ENCODE peak calls at places on chromosome 3, in six cellular contexts. N is IMR-90, K is OCI-LY7, Z is GM23248, J is neural progenitor cell, U is mammary epithelial cell. I is an unnamed sample.

GRCh38 chr3:46447535-46447934 is 17.2 kb downstream of the LTF start:
- DNase-seq in N (no peak), J (no peak), U (no peak), Z (no peak), K (no peak), I (no peak)

GRCh38 chr3:123834631-123835030 is 49.5 kb downstream of the MYLK start:
- DNase-seq in N (peak), J (no peak), U (peak), K (no peak), Z (peak), I (peak)

GRCh38 chr3:73653877-73654276 is 29.1 kb upstream of the PDZRN3 start:
- DNase-seq in K (no peak), Z (peak), U (no peak), J (no peak), N (peak), I (no peak)

GRCh38 chr3:179872842-179873241 is 163.9 kb downstream of the PEX5L start:
- DNase-seq in N (no peak), K (no peak), J (peak), Z (no peak), U (no peak), I (no peak)

GRCh38 chr3:166123576-166123975 is 286.4 kb upstream of the BCHE start:
- DNase-seq in Z (no peak), U (peak), K (no peak), J (no peak), N (peak), I (no peak)

GRCh38 chr3:104755791-104756190 is 610.9 kb upstream of the ALCAM start:
- DNase-seq in Z (no peak), K (no peak), U (no peak), J (no peak), N (no peak), I (peak)

GRCh38 chr3:174125267-174125844 is 727.8 kb downstream of the NLGN1 start:
- DNase-seq in J (peak), N (peak), Z (peak), U (peak), K (peak), I (peak)

GRCh38 chr3:62954579-62954978 is 79.4 kb upstream of the CADPS start:
- DNase-seq in N (no peak), Z (no peak), J (peak), U (no peak), K (peak), I (no peak)

GRCh38 chr3:23811117-23811487 is 5.3 kb downstream of the UBE2E1 start:
- DNase-seq in U (peak), K (no peak), J (peak), Z (no peak), N (no peak), I (no peak)

GRCh38 chr3:113948015-113948917 is 453 bp downstream of the ZDHHC23 start:
- DNase-seq in J (peak), U (peak), Z (peak), K (peak), N (no peak), I (peak)

GRCh38 chr3:59286791-59287531 is 237.1 kb upstream of the CFAP20DC start:
- DNase-seq in J (no peak), Z (peak), U (peak), K (no peak), N (peak), I (no peak)

GRCh38 chr3:186165331-186165730 is 56.4 kb upstream of the ETV5 start:
- DNase-seq in J (no peak), K (no peak), Z (no peak), N (no peak), U (no peak), I (no peak)

GRCh38 chr3:161264771-161265343 is 43.7 kb downstream of the NMD3 start:
- DNase-seq in N (peak), U (no peak), K (no peak), Z (peak), J (no peak), I (no peak)

GRCh38 chr3:110378481-110378880 is 693.1 kb upstream of the NECTIN3 start:
- DNase-seq in U (no peak), N (peak), Z (no peak), K (no peak), J (no peak), I (no peak)

GRCh38 chr3:38222032-38222634 is 43.5 kb upstream of the SLC22A13 start:
- DNase-seq in K (no peak), U (no peak), N (no peak), J (no peak), Z (no peak), I (no peak)

GRCh38 chr3:172673210-172673679 is 37.6 kb downstream of the NCEH1 start:
- DNase-seq in U (peak), J (peak), N (peak), Z (peak), K (peak), I (peak)

GRCh38 chr3:125177746-125178145 is 34.8 kb downstream of the SLC12A8 start:
- DNase-seq in K (no peak), Z (no peak), U (no peak), N (no peak), J (no peak), I (no peak)

GRCh38 chr3:195583831-195584542 is at the start of gene APOD:
- DNase-seq in U (peak), Z (peak), N (peak), J (no peak), K (no peak), I (no peak)

GRCh38 chr3:8954938-8955763 is 8.1 kb downstream of the RAD18 start:
- DNase-seq in J (peak), K (peak), Z (peak), U (peak), N (peak), I (no peak)

GRCh38 chr3:88000853-88001252 is 58.0 kb downstream of the CGGBP1 start:
- DNase-seq in K (peak), N (no peak), Z (no peak), U (no peak), J (peak), I (peak)

GRCh38 chr3:123725652-123726400 is 141.0 kb upstream of the HACD2 start:
- DNase-seq in K (no peak), J (no peak), Z (no peak), U (no peak), N (no peak), I (peak)

GRCh38 chr3:124838963-124839362 is 48.2 kb downstream of the ITGB5 start:
- DNase-seq in N (no peak), U (no peak), J (no peak), Z (no peak), K (no peak), I (no peak)

GRCh38 chr3:60094392-60094947 is 1044.6 kb upstream of the CFAP20DC start:
- DNase-seq in N (no peak), Z (no peak), K (no peak), U (no peak), J (no peak), I (no peak)

GRCh38 chr3:196186661-196187573 is 24.3 kb downstream of the ZDHHC19 start:
- DNase-seq in U (no peak), K (peak), Z (no peak), J (peak), N (peak), I (peak)

GRCh38 chr3:34364345-34364744 is 565.9 kb downstream of the PDCD6IP start:
- DNase-seq in K (no peak), U (peak), J (peak), Z (no peak), N (no peak), I (no peak)

GRCh38 chr3:74613060-74613459 is 1.4 kb downstream of the CNTN3 start:
- DNase-seq in Z (peak), J (no peak), N (peak), K (no peak), U (peak), I (peak)

GRCh38 chr3:18559323-18559972 is 134.3 kb upstream of the SATB1 start:
- DNase-seq in Z (peak), N (no peak), U (peak), K (peak), J (peak), I (no peak)

GRCh38 chr3:66404903-66405700 is 95.7 kb downstream of the LRIG1 start:
- DNase-seq in U (no peak), J (no peak), N (no peak), Z (peak), K (no peak), I (peak)

GRCh38 chr3:193132923-193133463 is 108.0 kb upstream of the PLAAT1 start:
- DNase-seq in U (no peak), N (no peak), J (peak), Z (peak), K (no peak), I (no peak)

GRCh38 chr3:124266517-124266916 is 274.6 kb upstream of the ROPN1 start:
- DNase-seq in K (no peak), N (no peak), U (no peak), J (peak), Z (peak), I (no peak)

GRCh38 chr3:14352002-14352627 is 50.3 kb upstream of the SLC6A6 start:
- DNase-seq in J (no peak), K (peak), N (peak), Z (peak), U (no peak), I (no peak)

GRCh38 chr3:14513566-14514322 is 26.4 kb downstream of the GRIP2 start:
- DNase-seq in Z (no peak), U (no peak), N (no peak), K (no peak), J (no peak), I (peak)

GRCh38 chr3:46659285-46659684 is 34.2 kb downstream of the ALS2CL start:
- DNase-seq in N (no peak), U (no peak), Z (no peak), J (peak), K (no peak), I (no peak)

GRCh38 chr3:45127130-45127822 is 18.9 kb downstream of the CDCP1 start:
- DNase-seq in N (no peak), U (peak), J (no peak), Z (no peak), K (no peak), I (no peak)

GRCh38 chr3:126152931-126153694 is 27.3 kb downstream of the ALDH1L1 start:
- DNase-seq in U (no peak), J (no peak), N (no peak), Z (no peak), K (no peak), I (peak)

GRCh38 chr3:57006949-57007419 is 53.5 kb upstream of the SPATA12 start:
- DNase-seq in J (no peak), U (peak), Z (peak), N (peak), K (peak), I (no peak)

GRCh38 chr3:43895573-43895972 is 204.8 kb downstream of the ABHD5 start:
- DNase-seq in Z (no peak), K (no peak), N (no peak), U (no peak), J (no peak), I (no peak)

GRCh38 chr3:125961289-125961589 is 7.7 kb upstream of the ROPN1B start:
- DNase-seq in J (no peak), Z (no peak), K (no peak), N (no peak), U (no peak), I (no peak)

GRCh38 chr3:15576475-15576874 is 24.9 kb downstream of the HACL1 start:
- DNase-seq in Z (no peak), K (peak), U (no peak), J (no peak), N (no peak), I (no peak)

GRCh38 chr3:15578272-15578671 is 23.1 kb downstream of the HACL1 start:
- DNase-seq in U (no peak), N (no peak), K (no peak), Z (peak), J (no peak), I (no peak)

GRCh38 chr3:15575446-15575845 is 25.9 kb downstream of the HACL1 start:
- DNase-seq in U (no peak), Z (no peak), N (no peak), J (no peak), K (no peak), I (no peak)

GRCh38 chr3:15581471-15582394 is 19.6 kb downstream of the HACL1 start:
- DNase-seq in K (no peak), J (no peak), U (no peak), Z (no peak), N (no peak), I (no peak)

DNA sequence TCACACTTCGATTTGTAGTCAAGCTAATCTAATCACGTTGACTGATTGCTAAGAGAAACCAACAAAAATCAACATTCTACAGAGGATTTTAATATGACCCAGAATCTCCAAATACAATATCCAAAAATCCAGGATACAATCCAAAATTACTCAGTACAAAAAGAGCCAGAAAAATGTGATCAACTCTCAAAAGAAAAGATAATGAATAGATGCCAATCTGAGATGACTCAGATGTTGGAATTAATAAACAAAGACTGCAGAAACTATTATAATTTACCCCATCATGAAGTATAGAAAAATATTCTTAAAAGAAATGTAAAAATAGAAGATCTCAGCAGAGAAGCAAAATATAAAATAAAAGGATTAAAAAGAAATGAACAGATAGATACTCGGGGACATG is 22.3 kb downstream of the HACL1 start:
- DNase-seq in K (no peak), Z (peak), N (no peak), U (no peak), J (no peak), I (no peak)
- H3K4me2 ChIP-seq in K (no peak), Z (peak), N (no peak), U (no peak), J (no peak), I (peak)

DNA sequence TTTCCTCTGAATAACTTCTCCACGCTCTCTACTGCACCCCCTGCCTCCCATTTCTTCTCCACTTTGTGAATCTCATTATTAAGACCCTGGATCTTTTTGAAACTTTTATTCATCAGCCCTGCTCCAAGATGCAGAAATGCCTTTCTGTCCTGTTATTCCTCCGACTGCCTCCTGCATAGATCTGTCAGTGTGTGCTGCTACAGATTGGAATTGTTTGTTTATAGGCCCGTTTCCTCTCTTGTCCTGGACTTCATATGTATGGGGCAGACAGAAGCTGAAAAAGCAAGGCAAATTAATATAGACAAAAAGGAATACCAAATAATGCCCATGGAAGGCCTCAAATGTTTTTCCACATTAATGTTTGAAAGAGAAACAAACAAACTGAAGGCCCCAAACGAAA is 8.6 kb downstream of the CHST2 start:
- DNase-seq in U (no peak), N (peak), K (no peak), Z (no peak), J (no peak), I (no peak)
- H3K4me2 ChIP-seq in U (no peak), N (no peak), K (no peak), Z (no peak), J (no peak), I (no peak)

GRCh38 chr3:129226374-129226773 is 23.0 kb upstream of the COPG1 start:
- DNase-seq in J (no peak), Z (peak), N (peak), K (no peak), U (peak), I (peak)

GRCh38 chr3:129230311-129231019 is 18.9 kb upstream of the COPG1 start:
- DNase-seq in Z (peak), N (peak), U (peak), K (no peak), J (no peak), I (peak)

GRCh38 chr3:129228891-129229585 is 20.4 kb upstream of the COPG1 start:
- DNase-seq in U (peak), Z (peak), K (no peak), N (peak), J (no peak), I (peak)

DNA sequence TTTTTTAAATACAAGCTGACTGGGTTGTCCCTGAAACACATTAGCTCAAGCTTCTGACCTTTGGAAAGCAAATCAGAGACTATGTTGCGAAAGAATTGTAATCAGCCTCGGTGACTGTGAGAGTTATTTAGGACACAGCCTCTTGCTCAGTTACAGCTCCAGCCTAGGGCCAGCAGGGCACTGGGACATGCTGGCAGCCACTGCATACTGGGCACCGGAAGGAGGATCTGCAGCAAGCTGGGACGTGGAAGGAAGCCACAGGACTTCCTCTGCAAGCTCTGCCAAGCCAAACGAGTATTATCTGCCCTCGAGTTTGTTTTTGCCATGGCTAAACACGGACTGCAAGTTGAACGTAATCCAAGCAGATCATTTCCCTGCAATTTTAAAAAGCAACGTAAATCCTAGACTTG is 24.4 kb upstream of the COPG1 start:
- DNase-seq in N (peak), U (peak), Z (peak), K (peak), J (no peak), I (peak)
- H3K4me2 ChIP-seq in N (peak), U (peak), Z (peak), K (peak), J (no peak), I (peak)

DNA sequence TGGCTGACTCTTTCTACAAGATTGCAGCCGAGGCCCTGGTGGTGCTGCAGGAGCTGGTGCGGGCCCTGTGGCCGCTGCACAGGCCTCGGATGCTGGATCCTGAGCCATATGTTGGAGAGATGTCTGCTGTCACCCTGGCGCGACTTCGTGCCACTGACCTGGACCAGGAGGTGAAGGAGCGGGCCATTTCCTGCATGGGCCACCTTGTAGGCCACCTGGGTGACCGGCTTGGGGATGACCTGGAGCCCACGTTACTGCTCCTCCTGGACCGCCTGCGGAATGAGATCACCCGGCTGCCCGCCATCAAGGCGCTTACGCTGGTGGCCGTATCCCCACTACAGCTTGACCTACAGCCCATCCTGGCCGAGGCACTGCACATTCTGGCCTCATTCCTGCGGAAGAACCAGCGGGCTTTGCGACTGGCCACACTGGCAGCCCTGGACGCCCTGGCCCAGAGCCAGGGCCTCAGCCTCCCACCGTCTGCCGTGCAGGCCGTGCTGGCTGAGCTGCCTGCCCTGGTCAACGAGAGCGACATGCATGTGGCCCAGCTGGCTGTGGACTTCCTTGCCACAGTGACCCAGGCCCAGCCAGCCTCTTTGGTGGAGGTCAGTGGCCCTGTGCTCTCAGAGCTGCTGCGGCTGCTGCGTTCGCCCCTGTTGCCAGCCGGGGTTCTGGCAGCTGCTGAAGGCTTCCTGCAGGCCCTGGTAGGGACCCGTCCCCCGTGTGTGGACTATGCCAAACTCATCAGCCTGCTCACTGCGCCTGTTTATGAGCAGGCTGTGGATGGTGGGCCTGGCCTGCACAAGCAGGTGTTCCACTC is 20.3 kb downstream of the CAND2 start:
- DNase-seq in N (no peak), J (no peak), K (no peak), U (no peak), Z (no peak), I (no peak)
- H3K4me2 ChIP-seq in N (no peak), J (no peak), K (no peak), U (no peak), Z (no peak), I (no peak)

DNA sequence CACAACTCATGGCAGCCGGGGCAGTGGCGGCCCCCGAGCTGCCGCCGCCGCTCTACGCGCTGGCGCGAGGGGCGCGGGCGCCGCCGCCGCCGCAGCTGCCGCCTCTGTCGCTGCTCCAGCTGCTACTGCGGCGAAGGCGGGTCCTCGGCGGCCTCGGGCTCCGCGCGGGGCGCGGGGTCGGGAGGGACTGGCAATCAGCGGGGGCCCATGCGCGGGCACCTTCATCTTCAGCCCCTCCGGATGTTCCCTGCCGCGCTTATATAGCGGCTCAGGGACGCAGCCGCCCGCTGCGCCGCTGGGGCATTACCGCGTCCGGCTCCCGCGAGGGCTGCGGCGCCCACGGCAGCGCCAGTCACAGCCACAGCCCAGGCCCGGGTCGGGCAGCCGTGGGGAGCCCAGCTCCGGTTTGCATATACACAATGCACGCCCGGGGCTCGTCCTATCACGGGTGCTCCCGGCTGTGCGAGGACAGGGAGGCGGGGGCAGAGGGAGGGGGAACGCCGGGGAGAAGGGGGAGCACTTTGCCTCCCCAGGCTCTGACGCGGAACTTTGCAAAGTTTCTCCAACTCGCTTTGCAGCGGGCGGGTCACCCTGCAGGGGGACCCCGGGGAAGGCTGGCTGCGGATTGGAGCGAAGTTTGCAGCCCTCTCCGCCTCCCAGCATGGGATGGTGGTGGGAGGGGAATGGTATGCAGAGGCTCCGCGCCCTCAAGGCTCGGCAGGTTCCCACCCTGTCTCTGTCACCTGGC is at the start of gene VGLL3:
- DNase-seq in N (peak), U (peak), Z (peak), J (peak), K (no peak), I (peak)
- H3K4me2 ChIP-seq in N (peak), U (peak), Z (peak), J (peak), K (no peak), I (peak)

I was measured in osteoblast.